ENCODE peak calls at places on chromosomes 13 and 19, in five cellular contexts. R is IMR-90, Q is neuronal stem cell, N is H9, Z is H1. G is an unnamed sample.

GRCh38 chr19:1290699-1291651 is 5.3 kb downstream of the EFNA2 start:
- DNase-seq in N (no peak), R (no peak), Q (no peak), Z (no peak), G (no peak)

GRCh38 chr13:110330491-110331001 is 23.5 kb downstream of the COL4A2 start:
- DNase-seq in Z (no peak), Q (no peak), N (no peak), R (peak; percentile 83), G (no peak)

GRCh38 chr13:70923863-70924752 is 815.9 kb upstream of the KLHL1 start:
- DNase-seq in N (peak; percentile 25), Q (no peak), Z (no peak), R (no peak), G (no peak)

GRCh38 chr19:28878862-28879566 is 333.9 kb downstream of the UQCRFS1 start:
- DNase-seq in Q (peak; percentile 77), R (peak; percentile 71), Z (peak; percentile 49), N (peak; percentile 70), G (peak; percentile 76)

GRCh38 chr19:6018786-6019185 is 40.8 kb upstream of the RANBP3 start:
- DNase-seq in N (peak; percentile 83), R (no peak), Z (peak; percentile 25), Q (no peak), G (peak; percentile 53)

GRCh38 chr19:5804516-5805464 is at the start of gene NRTN:
- DNase-seq in Z (no peak), N (peak; percentile 67), R (no peak), Q (peak; percentile 50), G (peak; percentile 53)

GRCh38 chr13:28478127-28478526 is 16.8 kb downstream of the FLT1 start:
- DNase-seq in N (no peak), R (peak; percentile 84), Q (no peak), Z (no peak), G (no peak)

GRCh38 chr19:50427997-50428425 is 4.7 kb upstream of the MYBPC2 start:
- DNase-seq in R (peak; percentile 69), N (peak; percentile 85), Q (no peak), Z (peak; percentile 62), G (peak; percentile 68)

GRCh38 chr19:32404213-32404938 is 1.2 kb upstream of the DPY19L3 start:
- DNase-seq in Z (no peak), R (no peak), N (peak; percentile 33), Q (peak; percentile 26), G (peak; percentile 77)

GRCh38 chr13:57633950-57634828 is 2.6 kb downstream of the PCDH17 start:
- DNase-seq in Q (no peak), R (no peak), N (peak; percentile 67), Z (no peak), G (peak; percentile 59)

GRCh38 chr19:13120817-13121216 is 2.8 kb downstream of the NACC1 start:
- DNase-seq in Z (no peak), N (no peak), Q (no peak), R (peak; percentile 85), G (no peak)

GRCh38 chr13:57631607-57632275 is at the start of gene PCDH17:
- DNase-seq in R (no peak), N (peak; percentile 68), Q (peak; percentile 54), Z (no peak), G (peak; percentile 93)

GRCh38 chr13:20441879-20442278 is 83.8 kb downstream of the CRYL1 start:
- DNase-seq in R (peak; percentile 83), N (no peak), Q (peak; percentile 18), Z (no peak), G (peak; percentile 17)

GRCh38 chr13:25766576-25766975 is 285.2 kb downstream of the SHISA2 start:
- DNase-seq in Z (no peak), N (no peak), R (no peak), Q (no peak), G (no peak)

GRCh38 chr13:104984296-104984818 is 1551.1 kb downstream of the EFNB2 start:
- DNase-seq in N (no peak), Z (no peak), Q (no peak), R (peak; percentile 12), G (no peak)

GRCh38 chr13:44132710-44133109 is 240.9 kb upstream of the SERP2 start:
- DNase-seq in R (peak; percentile 71), Z (no peak), N (no peak), Q (no peak), G (no peak)

GRCh38 chr19:13347351-13347750 is 158.9 kb downstream of the CACNA1A start:
- DNase-seq in Z (no peak), Q (no peak), N (no peak), R (no peak), G (no peak)

GRCh38 chr13:24648983-24649684 is 31.1 kb upstream of the ATP12A start:
- DNase-seq in N (no peak), Z (no peak), Q (no peak), R (no peak), G (no peak)

GRCh38 chr13:99042851-99043250 is 65.0 kb upstream of the DOCK9 start:
- DNase-seq in Q (no peak), Z (no peak), N (no peak), R (no peak), G (no peak)
- H2BK15ac ChIP-seq in Q (no peak overlapping the region), Z (no peak overlapping the region), N (no peak overlapping the region), R (no peak overlapping the region), G (no peak overlapping the region)

GRCh38 chr13:66657165-66657895 is 572.8 kb downstream of the PCDH9 start:
- DNase-seq in Q (no peak), R (peak; percentile 98), N (no peak), Z (no peak), G (peak; percentile 6)

GRCh38 chr13:66661336-66661735 is 568.8 kb downstream of the PCDH9 start:
- DNase-seq in Z (no peak), N (no peak), R (no peak), Q (no peak), G (no peak)

GRCh38 chr13:66659291-66660012 is 570.7 kb downstream of the PCDH9 start:
- DNase-seq in Z (no peak), N (no peak), Q (no peak), R (no peak), G (no peak)

GRCh38 chr13:66660013-66660804 is 569.9 kb downstream of the PCDH9 start:
- DNase-seq in R (peak; percentile 75), Z (no peak), N (no peak), Q (no peak), G (no peak)

GRCh38 chr13:66656050-66656449 is 574.1 kb downstream of the PCDH9 start:
- DNase-seq in Q (no peak), Z (no peak), N (no peak), R (no peak), G (no peak)
- H3K23ac ChIP-seq in Q (no peak overlapping the region), Z (no peak overlapping the region), N (no peak overlapping the region), R (no peak overlapping the region), G (no peak overlapping the region)

GRCh38 chr19:45800009-45800553 is 7.4 kb upstream of the DMWD start:
- DNase-seq in N (no peak), Q (no peak), R (peak; percentile 71), Z (no peak), G (peak; percentile 72)

GRCh38 chr19:45801603-45802175 is 9.0 kb upstream of the DMWD start:
- DNase-seq in Q (no peak), R (no peak), N (no peak), Z (no peak), G (no peak)

GRCh38 chr19:45805719-45806118 is 9.4 kb downstream of the RSPH6A start:
- DNase-seq in Q (no peak), N (no peak), R (no peak), Z (no peak), G (no peak)

GRCh38 chr19:45804959-45805230 is 10.2 kb downstream of the RSPH6A start:
- DNase-seq in R (no peak), N (no peak), Q (no peak), Z (no peak), G (no peak)

DNA sequence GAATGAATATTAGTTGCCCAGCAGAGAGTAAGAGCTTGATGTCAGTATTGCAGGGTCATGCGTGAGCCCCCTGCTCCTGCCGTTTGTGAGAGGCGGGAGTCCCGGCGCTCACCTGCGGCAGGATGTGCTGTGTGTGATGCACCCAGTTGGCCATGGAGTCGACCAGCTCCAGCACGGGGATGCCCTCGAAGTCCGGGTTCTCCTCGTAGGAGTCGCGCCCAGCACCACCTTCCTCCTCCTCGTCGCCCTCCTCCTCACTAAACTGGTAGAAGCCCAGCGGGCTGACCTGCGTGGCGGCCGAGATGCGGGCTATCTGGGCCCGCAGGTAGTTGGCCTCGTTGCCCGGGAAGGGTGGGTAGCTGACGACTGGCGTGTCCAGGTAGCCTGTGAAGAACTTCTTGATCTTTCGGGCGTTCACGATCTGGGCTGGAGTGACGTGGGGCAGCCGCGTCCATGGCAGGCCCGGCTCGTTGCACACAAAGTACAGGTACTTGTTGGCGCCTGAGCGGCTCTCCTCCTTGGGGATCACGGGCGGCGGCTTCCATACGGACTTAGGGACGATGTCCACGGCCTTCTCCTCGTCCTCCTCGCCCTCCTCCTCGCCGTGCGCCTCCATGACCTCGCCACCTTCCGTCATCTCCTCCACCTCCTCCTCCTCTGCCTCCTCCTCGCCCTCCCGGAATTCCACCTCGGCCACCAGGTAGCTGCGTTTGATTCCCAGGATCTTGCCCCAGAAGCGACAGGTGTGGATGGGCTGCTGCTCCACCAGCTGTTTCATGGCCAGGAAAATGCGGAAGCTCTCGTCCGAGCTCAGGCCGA is 10.8 kb downstream of the RSPH6A start:
- DNase-seq in Z (no peak), R (no peak), Q (no peak), N (no peak), G (no peak)
- H2AK5ac ChIP-seq in Z (no peak overlapping the region), R (peak overlapping the region; percentile 63), Q (peak overlapping the region; percentile 83), N (no peak overlapping the region), G (no peak overlapping the region)

GRCh38 chr13:98459171-98459681 is 117.7 kb downstream of the STK24 start:
- DNase-seq in Z (no peak), Q (no peak), R (no peak), N (no peak), G (no peak)
- H2BK15ac ChIP-seq in Z (no peak overlapping the region), Q (no peak overlapping the region), R (no peak overlapping the region), N (no peak overlapping the region), G (no peak overlapping the region)

GRCh38 chr19:11639245-11639601 is 41.9 kb downstream of the ZNF627 start:
- DNase-seq in N (no peak), Q (no peak), R (no peak), Z (no peak), G (no peak)

GRCh38 chr19:11642902-11643301 is 45.6 kb downstream of the ZNF627 start:
- DNase-seq in Q (no peak), N (no peak), Z (no peak), R (no peak), G (no peak)

GRCh38 chr19:11639602-11640471 is 42.6 kb downstream of the ZNF627 start:
- DNase-seq in Q (peak; percentile 96), N (peak; percentile 98), R (peak; percentile 85), Z (peak; percentile 85), G (peak; percentile 98)

DNA sequence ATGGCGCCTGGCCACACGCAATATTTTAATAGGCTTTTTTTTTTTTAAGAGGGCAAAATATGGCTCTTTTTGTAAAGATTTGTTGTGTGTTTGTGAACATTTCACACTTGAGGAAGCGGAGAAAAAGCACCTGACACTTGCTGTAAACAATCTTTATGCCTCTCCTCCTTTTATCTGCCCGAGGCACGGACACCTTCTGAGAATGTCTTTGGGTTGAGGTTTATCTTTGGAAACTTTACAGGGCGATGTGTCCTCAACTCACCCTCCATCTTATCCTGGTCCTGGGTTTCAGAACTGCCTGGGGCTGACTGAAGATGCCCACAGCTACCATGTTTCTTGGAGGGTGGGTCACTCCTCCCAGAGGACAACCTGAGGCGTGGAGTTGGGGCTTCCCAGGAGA is 44.0 kb downstream of the ZNF627 start:
- DNase-seq in R (no peak), Z (no peak), Q (no peak), N (no peak), G (no peak)
- H3K23ac ChIP-seq in R (no peak overlapping the region), Z (no peak overlapping the region), Q (no peak overlapping the region), N (no peak overlapping the region), G (no peak overlapping the region)

GRCh38 chr19:2623743-2624142 is 78.8 kb downstream of the GNG7 start:
- DNase-seq in R (no peak), Z (no peak), N (no peak), Q (no peak), G (no peak)
- H2AK5ac ChIP-seq in R (peak overlapping the region; percentile 14), Z (no peak overlapping the region), N (no peak overlapping the region), Q (no peak overlapping the region), G (peak overlapping the region; percentile 45)